ENCODE peak calls at places on chromosomes 4 and X, in four cellular contexts. W, C, D and R are unnamed samples.

GRCh38 chrX:39397561-39398200 is 596.4 kb downstream of the MID1IP1 start:
- DNase-seq in C (no peak), D (no peak), W (no peak), R (no peak)

GRCh38 chrX:96685205-96686099 is 810 bp downstream of the DIAPH2 start:
- DNase-seq in D (peak; percentile 56), W (peak; percentile 58), C (peak; percentile 53), R (peak; percentile 29)

GRCh38 chrX:47224266-47224895 is 5.9 kb downstream of the CDK16 start:
- DNase-seq in D (no peak), C (no peak), W (no peak), R (no peak)

GRCh38 chr4:119897260-119897659 is 169.4 kb downstream of the MAD2L1 start:
- DNase-seq in D (peak; percentile 9), C (no peak), W (no peak), R (no peak)

GRCh38 chr4:153781717-153782416 is 7.0 kb downstream of the SFRP2 start:
- DNase-seq in W (no peak), D (peak; percentile 76), C (peak; percentile 60), R (no peak)

GRCh38 chrX:81195712-81196111 is 6.0 kb downstream of the HMGN5 start:
- DNase-seq in C (peak; percentile 66), W (peak; percentile 72), D (peak; percentile 63), R (no peak)

GRCh38 chr4:9866931-9867330 is 85.5 kb downstream of the DRD5 start:
- DNase-seq in D (no peak), W (no peak), C (no peak), R (no peak)

GRCh38 chr4:108810087-108810486 is 47.2 kb upstream of the ETNPPL start:
- DNase-seq in D (no peak), W (no peak), C (no peak), R (no peak)

GRCh38 chrX:106862972-106863688 is 40.0 kb downstream of the RIPPLY1 start:
- DNase-seq in D (no peak), W (peak; percentile 28), C (peak; percentile 32), R (peak; percentile 25)

GRCh38 chr4:118981171-118981838 is 92.7 kb downstream of the SYNPO2 start:
- DNase-seq in W (no peak), C (no peak), D (peak; percentile 5), R (no peak)

GRCh38 chr4:23903859-23904438 is 14.1 kb upstream of the PPARGC1A start:
- DNase-seq in W (no peak), C (no peak), D (no peak), R (no peak)

DNA sequence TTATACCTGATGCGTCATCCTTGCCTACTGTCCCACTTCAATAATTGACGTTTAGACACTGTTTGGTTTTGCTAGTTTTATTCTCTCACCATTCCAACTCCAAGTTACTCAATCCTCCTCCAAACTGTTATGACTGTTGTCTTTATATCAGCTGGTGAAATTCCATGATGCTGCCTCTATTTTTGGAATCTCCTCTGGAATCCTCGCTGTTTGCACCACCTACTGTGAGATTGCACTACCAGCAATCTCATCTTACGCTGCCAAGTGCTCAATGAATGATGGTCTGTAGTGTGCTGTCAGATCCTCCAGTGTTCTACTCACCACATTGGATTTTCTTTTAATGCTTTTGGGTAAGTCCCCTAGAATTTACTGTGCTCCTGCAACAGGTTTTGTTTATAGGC is 13.2 kb upstream of the PCDH18 start:
- DNase-seq in W (no peak), C (no peak), D (peak; percentile 63), R (no peak)
- TF ChIP-seq CTCF in W (no peak), C (no peak), D (no peak), R (no peak)

GRCh38 chr4:16914208-16914607 is 15.8 kb upstream of the LDB2 start:
- DNase-seq in C (peak; percentile 26), D (peak; percentile 56), W (peak; percentile 38), R (no peak)
- TF ChIP-seq CTCF in C (peak; percentile 32), D (peak; percentile 49), W (peak; percentile 23), R (no peak)

GRCh38 chr4:140372607-140373327 is 679 bp upstream of the SCOC start:
- DNase-seq in C (peak; percentile 19), W (peak; percentile 71), D (no peak), R (peak; percentile 58)
- TF ChIP-seq CTCF in C (no peak), W (peak; percentile 17), D (peak; percentile 5), R (no peak)

DNA sequence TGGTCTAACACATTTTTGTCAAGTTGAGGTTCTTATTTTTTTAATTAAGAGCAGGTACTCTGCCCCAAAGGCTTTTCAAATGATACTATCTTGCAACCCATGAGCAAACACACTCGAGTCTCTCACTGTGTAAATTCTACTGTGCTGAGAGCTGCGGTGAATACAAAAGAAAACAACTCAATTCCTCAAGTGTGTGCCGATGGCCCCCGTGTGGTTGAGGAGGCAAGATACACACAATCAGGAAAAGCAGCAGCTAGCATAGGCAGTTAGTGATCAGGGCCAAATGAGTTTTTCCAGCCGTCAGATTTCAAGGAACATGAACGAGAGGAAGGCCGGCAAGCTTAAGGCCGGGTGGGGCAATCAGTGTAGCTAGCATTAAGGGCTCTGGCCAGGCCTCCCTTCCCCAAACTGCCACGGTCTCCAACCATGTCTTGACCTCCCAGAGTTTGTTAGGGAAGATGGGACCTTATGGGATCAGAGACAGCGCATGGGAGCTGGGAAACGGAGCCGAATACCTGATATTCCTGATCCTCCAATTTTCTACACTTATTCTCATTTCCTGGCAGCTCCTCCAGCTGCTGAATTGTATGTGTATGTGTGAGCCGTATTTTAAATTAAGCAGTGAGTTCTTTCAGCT is 59.7 kb downstream of the RTL9 start:
- DNase-seq in C (peak; percentile 55), W (no peak), D (peak; percentile 85), R (no peak)
- TF ChIP-seq CTCF in C (peak; percentile 58), W (peak; percentile 4), D (peak; percentile 57), R (no peak)

DNA sequence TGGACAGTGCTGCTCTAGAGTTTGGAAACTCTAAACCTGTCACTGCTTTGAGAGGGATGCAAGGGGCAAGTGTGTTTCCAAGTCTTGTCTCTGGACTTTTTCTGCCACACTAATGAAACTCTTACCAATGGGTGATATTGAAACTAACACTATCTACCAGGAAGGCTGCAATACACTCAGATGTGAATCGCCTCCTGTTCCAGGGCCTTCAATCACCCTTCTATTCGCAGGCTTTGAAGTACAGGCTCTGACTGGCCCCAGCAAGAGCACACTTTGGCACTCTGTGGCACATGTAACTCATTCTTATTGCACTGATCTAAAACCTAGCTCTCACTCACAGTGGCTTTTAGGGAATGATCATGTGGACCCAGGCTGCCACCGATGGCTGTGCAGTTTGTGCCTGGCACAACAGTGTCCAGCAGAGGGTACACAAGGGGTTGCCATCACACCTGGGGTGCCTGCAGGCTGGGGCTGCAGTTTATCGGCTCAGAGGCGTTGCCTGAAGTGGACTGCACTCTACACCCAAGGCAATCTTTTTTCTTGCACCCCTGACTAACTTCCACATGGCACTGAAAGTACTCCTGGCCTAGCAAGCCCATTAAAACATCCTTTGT is 210.8 kb downstream of the MGST2 start:
- DNase-seq in D (no peak), W (no peak), C (peak; percentile 56), R (no peak)
- TF ChIP-seq CTCF in D (no peak), W (no peak), C (peak; percentile 14), R (no peak)

DNA sequence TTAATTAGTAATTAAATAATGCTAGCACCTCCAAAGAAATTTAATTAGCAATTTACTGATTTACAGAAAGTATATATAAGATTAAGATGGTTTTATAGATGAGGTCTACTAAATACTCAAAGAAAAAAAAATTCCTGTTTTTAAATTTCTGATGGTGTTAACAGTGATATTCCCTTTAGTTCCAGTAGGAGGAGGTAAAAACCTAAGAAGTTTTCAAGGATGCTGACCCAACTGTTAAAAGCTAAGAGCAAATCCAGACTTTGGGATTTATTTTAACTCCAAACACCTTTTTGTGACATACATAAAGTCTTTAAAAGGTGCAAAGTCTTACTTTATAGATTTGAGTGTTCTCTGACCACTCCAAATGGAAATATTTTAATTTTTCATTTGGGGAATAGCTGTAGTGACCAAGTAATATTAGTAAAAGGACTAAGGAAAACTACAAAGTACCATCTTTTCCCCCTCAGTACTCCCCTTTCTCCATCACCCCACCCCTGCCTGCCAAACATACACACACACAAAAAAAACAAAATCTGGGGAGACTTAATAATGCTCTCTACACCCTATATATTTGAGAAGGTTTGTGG is 34.2 kb upstream of the CSN1S1 start:
- DNase-seq in D (peak; percentile 62), W (no peak), C (peak; percentile 17), R (no peak)
- TF ChIP-seq CTCF in D (peak; percentile 62), W (peak; percentile 24), C (peak; percentile 57), R (peak; percentile 33)

GRCh38 chr4:40228497-40229365 is 31.9 kb downstream of the RHOH start:
- DNase-seq in W (peak; percentile 85), D (no peak), C (peak; percentile 13), R (peak; percentile 56)
- TF ChIP-seq CTCF in W (peak; percentile 65), D (peak; percentile 29), C (peak; percentile 32), R (peak; percentile 21)